ENCODE peak calls at places on chromosomes 1 and 21, in five cellular contexts. I, L, T, K and V are unnamed samples.

GRCh38 chr1:167762061-167762746 is 40.4 kb downstream of the MPZL1 start:
- DNase-seq in L (no peak), T (no peak), I (no peak), K (no peak), V (no peak)

GRCh38 chr1:43861337-43861736 is 72.3 kb upstream of the ARTN start:
- DNase-seq in K (peak), T (peak), L (no peak), I (no peak), V (no peak)

GRCh38 chr1:53732912-53733317 is 6.0 kb downstream of the GLIS1 start:
- DNase-seq in L (peak), K (peak), I (no peak), T (peak), V (no peak)

GRCh38 chr1:201476670-201477344 is 7.8 kb upstream of the PHLDA3 start:
- DNase-seq in T (peak), K (peak), I (no peak), L (no peak), V (peak)

GRCh38 chr1:156549390-156549789 is 23.0 kb downstream of the IQGAP3 start:
- DNase-seq in T (no peak), I (no peak), L (no peak), K (no peak), V (no peak)

GRCh38 chr1:41639332-41639936 is 155.0 kb upstream of the EDN2 start:
- DNase-seq in K (peak), L (no peak), I (no peak), T (no peak), V (no peak)

GRCh38 chr1:8011016-8011415 is 15.1 kb downstream of the ERRFI1 start:
- DNase-seq in T (no peak), L (no peak), I (no peak), K (no peak), V (no peak)

GRCh38 chr1:109490934-109491302 is 3.0 kb upstream of the CYB561D1 start:
- DNase-seq in I (no peak), L (no peak), K (no peak), T (no peak), V (no peak)

GRCh38 chr1:5388622-5389021 is 603.6 kb downstream of the NPHP4 start:
- DNase-seq in T (no peak), I (no peak), K (no peak), L (no peak), V (no peak)

GRCh38 chr1:2787163-2787911 is 14.2 kb downstream of the TTC34 start:
- DNase-seq in T (peak), I (no peak), L (no peak), K (no peak), V (no peak)

DNA sequence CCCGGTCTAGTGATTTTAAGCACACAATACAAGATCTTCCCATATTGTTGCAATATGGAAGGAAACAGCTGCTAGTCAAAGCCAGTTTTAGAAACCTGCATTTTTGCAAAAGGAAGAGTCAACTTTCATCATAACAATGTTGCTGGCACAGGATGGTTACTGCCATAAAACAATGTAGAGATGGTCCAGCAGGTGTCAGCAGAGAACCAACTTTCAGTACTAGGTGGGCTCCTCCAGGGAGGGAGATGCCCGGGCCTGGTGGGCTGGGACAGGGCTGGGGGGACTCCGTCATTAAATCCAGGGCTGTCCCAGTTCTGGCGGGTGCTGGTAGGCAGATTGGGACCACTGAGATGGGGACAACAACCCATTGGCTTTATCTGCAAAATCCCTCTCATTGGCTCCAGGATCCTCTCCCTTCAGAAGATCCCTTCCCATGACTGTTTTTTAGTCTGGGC is 5.0 kb upstream of the HLX start:
- DNase-seq in K (no peak), L (no peak), T (peak), I (no peak), V (peak)
- TF ChIP-seq CTCF in K (peak), L (peak), T (peak), I (peak), V (peak)

DNA sequence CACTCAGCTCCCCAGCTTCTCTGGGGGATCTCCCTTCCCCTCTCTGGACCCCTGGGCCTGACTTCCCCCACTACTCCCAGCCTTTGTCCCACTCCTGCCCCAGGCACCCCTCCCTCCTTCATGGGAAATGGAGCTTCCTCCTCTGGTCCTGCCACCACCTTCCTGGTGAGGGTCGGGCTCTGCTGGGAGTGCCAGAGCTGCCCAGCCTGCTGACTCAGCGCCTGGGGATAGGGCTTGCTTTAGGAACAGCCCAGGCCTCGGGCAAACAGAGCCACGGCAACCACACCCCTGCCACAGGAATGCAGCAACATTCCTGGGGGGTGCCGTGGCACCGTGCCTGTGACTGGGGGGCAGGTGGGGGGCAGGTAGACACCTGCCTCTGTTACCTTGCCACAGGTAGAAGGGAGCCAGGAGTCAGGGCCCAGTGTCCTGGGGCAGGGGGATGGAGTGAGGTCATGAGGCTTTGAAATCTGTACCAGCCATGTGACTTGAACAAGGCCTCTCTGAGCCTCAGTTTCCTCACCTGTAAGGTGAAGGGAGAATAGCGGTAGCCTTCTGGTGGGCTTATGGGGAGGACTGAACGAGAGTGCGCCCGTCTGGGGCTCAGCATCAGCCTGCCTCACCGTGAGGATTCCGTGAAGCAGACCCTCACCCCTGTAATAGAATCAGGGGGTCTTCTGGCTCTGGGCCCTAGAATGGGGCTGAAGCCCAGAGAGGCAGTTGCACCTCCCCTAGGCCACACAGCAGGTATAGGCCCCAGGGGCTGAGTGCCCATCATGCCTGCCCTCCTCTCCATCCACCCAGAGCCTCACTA is 17.8 kb upstream of the EPHA2 start:
- DNase-seq in L (no peak), I (peak), T (peak), K (peak), V (no peak)
- H3K27ac ChIP-seq in L (peak), I (no peak), T (peak), K (peak), V (peak)

GRCh38 chr1:23081376-23081775 is 62.1 kb downstream of the KDM1A start:
- DNase-seq in I (no peak), K (no peak), L (no peak), T (peak), V (no peak)
- TF ChIP-seq CTCF in I (no peak), K (peak), L (no peak), T (peak), V (no peak)

DNA sequence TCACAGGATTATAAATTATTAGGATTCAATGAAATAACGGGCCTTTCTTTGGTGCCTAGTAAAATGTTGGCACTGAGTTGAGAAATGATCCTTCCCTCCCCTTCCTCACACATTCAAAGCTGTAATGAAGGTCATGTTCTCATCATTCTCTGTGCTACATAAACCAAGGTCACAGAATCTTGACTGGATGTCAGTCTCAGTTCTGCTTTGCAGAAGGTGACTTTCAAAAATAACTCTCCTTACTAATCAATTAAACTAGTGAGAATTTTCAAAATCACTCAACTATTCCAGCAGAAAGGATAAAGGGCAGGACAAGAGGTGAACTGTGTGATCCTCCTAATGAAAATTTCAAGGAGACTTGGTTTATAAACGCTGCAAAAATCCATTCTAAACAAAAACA is 120.3 kb downstream of the SEC16B start:
- DNase-seq in K (no peak), T (no peak), L (no peak), I (no peak), V (no peak)
- H3K27ac ChIP-seq in K (no peak), T (no peak), L (no peak), I (no peak), V (no peak)

GRCh38 chr21:22597660-22598255 is 1599.5 kb downstream of the NCAM2 start:
- DNase-seq in I (no peak), T (no peak), L (no peak), K (no peak), V (no peak)
- TF ChIP-seq CTCF in I (no peak), T (no peak), L (no peak), K (no peak), V (no peak)

DNA sequence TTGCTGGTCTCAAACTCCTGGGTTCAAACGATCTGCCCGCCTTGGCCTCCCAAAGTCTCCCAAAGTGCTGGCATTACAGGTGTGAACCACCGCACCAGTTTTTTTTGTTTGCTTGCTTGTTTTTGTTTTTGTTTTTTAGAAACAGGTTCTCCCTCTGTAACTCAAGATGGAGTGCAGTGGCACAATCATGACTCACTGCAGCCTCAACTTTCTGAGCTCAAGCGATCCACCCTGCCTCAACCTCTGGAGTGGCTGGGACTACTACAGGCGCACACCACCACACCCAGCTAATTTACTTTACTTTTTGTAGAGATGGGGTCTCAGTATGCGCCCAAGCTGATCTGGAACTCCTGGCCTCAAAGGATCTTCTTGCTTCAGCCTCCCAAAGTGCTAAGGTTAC is 47.3 kb upstream of the USP1 start:
- DNase-seq in K (peak), I (no peak), T (no peak), L (no peak), V (no peak)
- H3K27ac ChIP-seq in K (no peak), I (no peak), T (no peak), L (no peak), V (no peak)

GRCh38 chr1:38256072-38256471 is 209.5 kb upstream of the POU3F1 start:
- DNase-seq in I (no peak), T (no peak), K (no peak), L (no peak), V (no peak)
- TF ChIP-seq CTCF in I (no peak), T (no peak), K (no peak), L (no peak), V (no peak)